ENCODE peak calls at places on chromosomes 13 and 19, in four cellular contexts. O is GM12878, R is K562, L is HepG2. S is an unnamed sample.

GRCh38 chr19:13978306-13978705 is 26.0 kb downstream of the DCAF15 start:
- DNase-seq in O (no peak), R (peak), L (no peak), S (peak)

GRCh38 chr19:1469936-1470863 is 8.8 kb downstream of the C19orf25 start:
- DNase-seq in O (no peak), R (peak), L (no peak), S (peak)

GRCh38 chr19:7757358-7757757 is 5.7 kb upstream of the CLEC4M start:
- DNase-seq in O (no peak), R (no peak), L (no peak), S (no peak)

GRCh38 chr13:30429721-30430694 is 7.7 kb downstream of the UBE2L5 start:
- DNase-seq in O (peak), R (peak), L (no peak), S (no peak)

GRCh38 chr19:37413243-37414084 is 42.6 kb downstream of the ZNF527 start:
- DNase-seq in O (no peak), R (no peak), L (no peak), S (no peak)

GRCh38 chr13:107650081-107650701 is 565.1 kb downstream of the LIG4 start:
- DNase-seq in O (no peak), R (peak), L (peak), S (peak)

GRCh38 chr13:28611021-28611420 is 47.9 kb upstream of the POMP start:
- DNase-seq in O (no peak), R (no peak), L (no peak), S (no peak)

GRCh38 chr19:23415034-23415433 is 19.8 kb upstream of the ZNF91 start:
- DNase-seq in O (no peak), R (no peak), L (no peak), S (peak)

GRCh38 chr19:22622901-22623840 is 11.0 kb upstream of the ZNF492 start:
- DNase-seq in O (no peak), R (no peak), L (no peak), S (no peak)

GRCh38 chr19:2302319-2303208 is 5.4 kb downstream of the LINGO3 start:
- DNase-seq in O (no peak), R (peak), L (no peak), S (peak)

GRCh38 chr19:55452381-55453325 is 8.8 kb downstream of the ISOC2 start:
- DNase-seq in O (no peak), R (peak), L (peak), S (peak)

GRCh38 chr19:11356074-11356397 is 804 bp downstream of the PLPPR2 start:
- DNase-seq in O (no peak), R (no peak), L (no peak), S (no peak)

GRCh38 chr13:24149306-24150032 is 11.1 kb upstream of the SPATA13 start:
- DNase-seq in O (no peak), R (no peak), L (no peak), S (no peak)

GRCh38 chr19:7067716-7068115 is 1.8 kb upstream of the ZNF557 start:
- DNase-seq in O (no peak), R (no peak), L (no peak), S (no peak)

GRCh38 chr19:1828279-1829238 is 16.5 kb upstream of the ATP8B3 start:
- DNase-seq in O (no peak), R (no peak), L (no peak), S (no peak)

GRCh38 chr13:46668302-46668720 is 115.3 kb downstream of the LRCH1 start:
- DNase-seq in O (no peak), R (no peak), L (no peak), S (no peak)

GRCh38 chr19:20414133-20414532 is 151.4 kb downstream of the ZNF737 start:
- DNase-seq in O (no peak), R (no peak), L (no peak), S (no peak)

GRCh38 chr19:2440515-2440914 is 13.1 kb upstream of the TIMM13 start:
- DNase-seq in O (no peak), R (no peak), L (no peak), S (no peak)

GRCh38 chr19:44813331-44814131 is 4.6 kb downstream of the BCAM start:
- DNase-seq in O (no peak), R (peak), L (no peak), S (peak)

GRCh38 chr19:31350033-31350692 is 927 bp upstream of the TSHZ3 start:
- DNase-seq in O (no peak), R (peak), L (no peak), S (no peak)

GRCh38 chr13:20475927-20476691 is 49.5 kb downstream of the CRYL1 start:
- DNase-seq in O (peak), R (no peak), L (no peak), S (peak)

GRCh38 chr13:44317752-44318550 is 55.7 kb upstream of the SERP2 start:
- DNase-seq in O (no peak), R (no peak), L (no peak), S (no peak)

GRCh38 chr13:27001705-27002104 is 169.9 kb downstream of the USP12 start:
- DNase-seq in O (no peak), R (no peak), L (no peak), S (no peak)

GRCh38 chr19:43599635-43600295 is 3.4 kb downstream of the ZNF576 start:
- DNase-seq in O (no peak), R (no peak), L (no peak), S (no peak)

GRCh38 chr19:38721977-38722773 is 22.1 kb downstream of the CAPN12 start:
- DNase-seq in O (no peak), R (no peak), L (peak), S (no peak)

DNA sequence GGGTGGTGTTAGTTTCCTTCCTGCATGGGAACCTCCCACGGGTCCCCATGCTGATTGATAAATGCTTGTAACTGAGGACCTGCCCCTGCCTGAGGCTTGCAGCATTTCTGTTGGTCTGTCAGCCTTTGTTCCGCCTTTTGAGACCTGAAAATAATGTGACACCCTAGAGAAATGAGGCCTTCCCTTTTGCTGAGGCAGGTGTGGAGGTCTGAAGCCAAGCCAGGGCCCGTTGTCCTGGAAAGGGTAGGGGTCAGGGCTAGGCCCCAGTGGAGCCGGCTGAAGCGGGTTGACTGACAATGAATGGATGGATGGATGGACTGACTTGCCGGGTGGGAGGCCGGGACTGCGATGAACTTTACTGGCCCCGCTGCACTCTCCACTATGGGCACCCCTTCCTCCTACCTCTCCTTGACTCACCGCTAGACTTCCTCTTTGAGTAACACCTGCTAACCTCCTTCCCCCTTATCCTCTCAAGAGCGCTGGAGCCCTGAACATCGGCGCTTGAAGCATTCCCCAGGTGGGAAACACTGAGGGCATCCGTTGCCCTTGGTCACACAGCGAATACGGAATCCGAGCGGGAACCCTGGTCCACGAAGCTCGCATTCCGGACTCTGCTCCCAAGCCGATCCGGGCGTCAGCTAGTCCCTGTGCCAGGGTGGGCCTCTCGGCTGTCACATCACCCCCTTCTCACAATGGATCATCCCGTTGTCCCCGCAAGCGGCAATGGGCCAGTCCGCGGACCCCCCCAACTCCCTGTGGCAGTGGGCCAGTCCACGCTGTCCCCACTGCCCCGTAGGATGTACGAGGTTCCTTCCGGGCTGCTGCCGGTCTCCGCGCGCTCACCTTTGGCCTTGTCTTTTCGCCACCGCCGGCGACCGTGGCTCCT is 4.4 kb downstream of the LIPE start:
- DNase-seq in O (no peak), R (no peak), L (peak), S (peak)
- TF ChIP-seq JUNB in O (no peak), R (no peak), L (no peak), S (no peak)

GRCh38 chr13:53631511-53631910 is 602.9 kb downstream of the OLFM4 start:
- DNase-seq in O (no peak), R (no peak), L (no peak), S (peak)
- H3K4me2 ChIP-seq in O (no peak), R (no peak), L (no peak), S (no peak)

GRCh38 chr13:49441846-49442245 is 2.0 kb downstream of the CAB39L start:
- DNase-seq in O (no peak), R (no peak), L (no peak), S (no peak)

GRCh38 chr13:49446473-49446872 is 2.4 kb downstream of the SETDB2 start:
- DNase-seq in O (no peak), R (no peak), L (no peak), S (no peak)

GRCh38 chr13:49443327-49443688 is 556 bp downstream of the CAB39L start:
- DNase-seq in O (no peak), R (no peak), L (peak), S (no peak)

GRCh38 chr13:49443689-49444516 is at the start of the genes CAB39L and SETDB2:
- DNase-seq in O (peak), R (peak), L (peak), S (peak)

DNA sequence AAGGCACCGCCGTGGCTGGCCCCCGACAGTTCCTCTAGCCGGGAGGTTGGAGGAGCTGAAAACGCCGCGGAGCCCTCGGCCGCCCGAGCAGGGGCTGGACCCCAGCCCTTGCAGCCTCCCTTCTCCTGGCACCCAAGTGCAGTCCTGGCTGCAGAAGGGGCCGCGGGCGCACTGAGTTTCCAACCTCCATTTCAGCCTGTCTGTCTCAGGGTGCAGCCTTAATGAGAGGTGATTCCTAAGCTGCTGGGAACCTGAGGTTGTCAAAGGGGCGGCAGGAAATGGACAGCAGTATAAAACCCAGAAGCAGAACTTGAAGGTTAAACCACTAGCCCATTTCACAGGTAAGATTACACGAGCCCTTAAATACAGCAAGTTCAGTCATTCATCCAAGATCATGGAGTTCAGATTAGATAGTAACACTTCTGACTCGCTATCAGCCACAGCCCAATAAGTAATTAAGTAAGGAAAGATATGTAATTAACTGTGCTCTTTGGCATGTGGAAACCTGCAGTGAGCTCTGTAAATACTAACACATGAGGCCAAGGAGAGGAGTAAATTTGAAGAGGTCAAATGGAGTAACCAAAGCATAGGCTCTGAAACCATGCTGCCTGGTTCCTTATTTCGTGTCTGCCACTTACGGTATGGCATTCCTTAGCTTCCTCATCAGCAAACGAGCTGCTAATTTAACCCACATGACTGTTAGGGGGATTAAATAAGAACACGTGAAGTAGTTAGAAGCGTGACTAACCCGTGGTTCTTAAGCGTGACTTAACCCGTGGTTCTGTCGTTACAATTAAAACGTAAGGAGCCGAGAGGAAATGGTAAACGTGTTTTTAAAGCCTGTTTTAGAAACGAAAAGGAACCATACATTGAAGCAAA is 682 bp downstream of the SETDB2 start:
- DNase-seq in O (peak), R (no peak), L (peak), S (peak)
- TF ChIP-seq POLR2AphosphoS5 in O (no peak), R (no peak), L (no peak), S (no peak)

DNA sequence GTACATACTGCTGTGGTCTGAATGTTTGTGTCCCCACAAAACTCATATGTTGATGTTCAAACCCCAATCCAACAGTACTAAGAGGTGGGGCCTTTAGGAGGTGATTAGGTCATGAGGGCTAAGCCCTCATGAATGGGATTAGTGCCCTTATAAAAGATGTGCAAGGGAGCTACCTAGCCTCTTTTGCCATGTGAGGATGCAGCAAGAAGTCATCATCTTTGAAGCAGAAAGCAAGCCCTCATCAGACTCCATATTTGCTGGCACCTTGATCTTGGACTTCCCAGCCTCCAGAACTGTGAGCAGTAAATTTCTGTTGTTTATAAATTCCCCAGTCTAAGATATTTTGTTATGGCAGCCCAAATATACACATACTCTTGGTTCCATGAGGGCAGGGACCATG is 33.9 kb downstream of the PEG3 start:
- DNase-seq in O (no peak), R (no peak), L (no peak), S (no peak)
- TF ChIP-seq JUNB in O (no peak), R (no peak), L (no peak), S (no peak)